ENCODE peak calls at places on chromosomes 7 and 10, in nine cellular contexts. Y, J, S, O, B, T, P, C and A are unnamed samples.
A peak's percentile ranks its signal among the peaks of the same experiment; 100 is the strongest.

GRCh38 chr7:6917258-6917657 is 91.2 kb upstream of the CCZ1B start:
- DNase-seq in Y (no peak), J (no peak), S (no peak), O (no peak), B (no peak), T (no peak), P (no peak), C (no peak), A (no peak)

GRCh38 chr7:102874166-102874829 is 38.5 kb upstream of the LRRC17 start:
- DNase-seq in Y (no peak), J (no peak), S (no peak), O (peak; percentile 88), B (peak; percentile 1), T (peak; percentile 36), P (no peak), C (peak; percentile 84), A (no peak)

GRCh38 chr7:26588511-26588910 is 275.9 kb downstream of the SKAP2 start:
- DNase-seq in Y (no peak), J (no peak), S (no peak), O (no peak), B (no peak), T (no peak), P (no peak), C (no peak), A (no peak)

GRCh38 chr10:125549656-125550055 is 133.3 kb downstream of the TEX36 start:
- DNase-seq in Y (no peak), J (no peak), S (no peak), O (no peak), B (no peak), T (no peak), P (no peak), C (no peak), A (no peak)

GRCh38 chr10:94197241-94197640 is 165.5 kb downstream of the NOC3L start:
- DNase-seq in Y (no peak), J (no peak), S (no peak), O (no peak), B (no peak), T (no peak), P (no peak), C (no peak), A (no peak)

GRCh38 chr7:152363798-152364197 is 72.0 kb downstream of the KMT2C start:
- DNase-seq in Y (no peak), J (no peak), S (no peak), O (no peak), B (no peak), T (no peak), P (no peak), C (no peak), A (no peak)

GRCh38 chr10:13987472-13987871 is 343.3 kb downstream of the FRMD4A start:
- DNase-seq in Y (no peak), J (no peak), S (no peak), O (peak; percentile 90), B (no peak), T (no peak), P (no peak), C (peak; percentile 78), A (no peak)

GRCh38 chr7:33054261-33054964 is 8.2 kb downstream of the NT5C3A start:
- DNase-seq in Y (no peak), J (no peak), S (no peak), O (peak; percentile 37), B (peak; percentile 5), T (no peak), P (no peak), C (no peak), A (no peak)

GRCh38 chr7:36181668-36182067 is 28.6 kb downstream of the EEPD1 start:
- DNase-seq in Y (no peak), J (no peak), S (no peak), O (no peak), B (no peak), T (no peak), P (no peak), C (no peak), A (no peak)

GRCh38 chr7:135274495-135275268 is 41.0 kb downstream of the STRA8 start:
- DNase-seq in Y (peak; percentile 62), J (peak; percentile 86), S (peak; percentile 26), O (peak; percentile 71), B (peak; percentile 52), T (peak; percentile 78), P (no peak), C (peak; percentile 87), A (peak; percentile 45)

GRCh38 chr7:1283941-1284742 is 51.5 kb downstream of the UNCX start:
- DNase-seq in Y (peak; percentile 14), J (no peak), S (no peak), O (no peak), B (no peak), T (no peak), P (no peak), C (no peak), A (no peak)

GRCh38 chr10:93319855-93320254 is 162.3 kb downstream of the MYOF start:
- DNase-seq in Y (no peak), J (peak; percentile 76), S (no peak), O (no peak), B (no peak), T (no peak), P (peak; percentile 61), C (no peak), A (no peak)

GRCh38 chr7:37516610-37517108 is 68.0 kb upstream of the ELMO1 start:
- DNase-seq in Y (no peak), J (no peak), S (no peak), O (no peak), B (no peak), T (peak; percentile 29), P (no peak), C (no peak), A (no peak)

GRCh38 chr7:65746398-65746669 is 126.5 kb upstream of the VKORC1L1 start:
- DNase-seq in Y (no peak), J (no peak), S (no peak), O (peak; percentile 53), B (no peak), T (no peak), P (no peak), C (peak; percentile 39), A (no peak)